ENCODE peak calls at places on chromosomes 13 and 19, in six cellular contexts. Y, Q, U, H, F and G are unnamed samples.

GRCh38 chr13:110521946-110522345 is 39.6 kb downstream of the RAB20 start:
- DNase-seq in Y (no peak), Q (no peak), U (no peak), H (no peak), F (no peak), G (no peak)

GRCh38 chr13:53321301-53321700 is 292.7 kb downstream of the OLFM4 start:
- DNase-seq in Y (no peak), Q (no peak), U (no peak), H (no peak), F (no peak), G (no peak)

GRCh38 chr19:51640371-51640770 is 6.3 kb downstream of the SIGLEC14 start:
- DNase-seq in Y (no peak), Q (no peak), U (no peak), H (no peak), F (no peak), G (no peak)

GRCh38 chr13:81382236-81382635 is 1041.3 kb upstream of the SPRY2 start:
- DNase-seq in Y (peak; percentile 13), Q (no peak), U (no peak), H (no peak), F (no peak), G (no peak)

GRCh38 chr13:110644892-110645521 is 29.7 kb downstream of the NAXD start:
- DNase-seq in Y (peak; percentile 92), Q (peak; percentile 38), U (peak; percentile 65), H (peak; percentile 48), F (peak; percentile 73), G (no peak)

GRCh38 chr19:670609-671075 is 5.5 kb upstream of the FSTL3 start:
- DNase-seq in Y (peak; percentile 48), Q (no peak), U (no peak), H (no peak), F (no peak), G (no peak)

GRCh38 chr19:56167064-56167578 is 8.7 kb upstream of the GALP start:
- DNase-seq in Y (peak; percentile 57), Q (no peak), U (no peak), H (no peak), F (no peak), G (no peak)

GRCh38 chr13:86080340-86080995 is 281.2 kb upstream of the SLITRK6 start:
- DNase-seq in Y (no peak), Q (no peak), U (no peak), H (no peak), F (no peak), G (no peak)

GRCh38 chr19:23957660-23958281 is 43.1 kb downstream of the ZNF726 start:
- DNase-seq in Y (no peak), Q (no peak), U (no peak), H (peak; percentile 81), F (no peak), G (no peak)

GRCh38 chr13:87884874-87885273 is 213.7 kb downstream of the SLITRK5 start:
- DNase-seq in Y (peak; percentile 82), Q (no peak), U (no peak), H (peak; percentile 53), F (no peak), G (peak; percentile 1)

GRCh38 chr19:55486971-55487883 is 1.0 kb upstream of the SSC5D start:
- DNase-seq in Y (peak; percentile 80), Q (no peak), U (peak; percentile 66), H (peak; percentile 98), F (no peak), G (no peak)

GRCh38 chr19:3348042-3348441 is 18.3 kb upstream of the NFIC start:
- DNase-seq in Y (no peak), Q (no peak), U (no peak), H (no peak), F (no peak), G (no peak)

GRCh38 chr13:113951246-113951999 is 22.5 kb downstream of the C13orf46 start:
- DNase-seq in Y (peak; percentile 77), Q (no peak), U (peak; percentile 88), H (no peak), F (peak; percentile 75), G (no peak)

GRCh38 chr19:47157455-47158321 is 27.1 kb downstream of the SAE1 start:
- DNase-seq in Y (peak; percentile 97), Q (peak; percentile 45), U (peak; percentile 45), H (peak; percentile 89), F (no peak), G (no peak)

GRCh38 chr19:9148687-9149086 is 8.5 kb downstream of the ZNF317 start:
- DNase-seq in Y (no peak), Q (no peak), U (no peak), H (no peak), F (no peak), G (no peak)

GRCh38 chr13:113823771-113824170 is 40.1 kb downstream of the GAS6 start:
- DNase-seq in Y (no peak), Q (no peak), U (no peak), H (no peak), F (no peak), G (no peak)

GRCh38 chr13:65808061-65808460 is 1422.1 kb downstream of the PCDH9 start:
- DNase-seq in Y (no peak), Q (no peak), U (no peak), H (peak; percentile 1), F (no peak), G (no peak)

GRCh38 chr19:35451278-35452096 is 3.4 kb downstream of the FFAR2 start:
- DNase-seq in Y (no peak), Q (peak; percentile 43), U (no peak), H (no peak), F (no peak), G (no peak)

GRCh38 chr19:29741226-29741625 is 26.2 kb upstream of the C19orf12 start:
- DNase-seq in Y (no peak), Q (no peak), U (no peak), H (no peak), F (no peak), G (no peak)

GRCh38 chr13:99995503-99996176 is 14.1 kb downstream of the ZIC2 start:
- DNase-seq in Y (peak; percentile 69), Q (no peak), U (no peak), H (no peak), F (no peak), G (no peak)

GRCh38 chr19:14758816-14759215 is 19.5 kb downstream of the ADGRE2 start:
- DNase-seq in Y (peak; percentile 39), Q (no peak), U (no peak), H (no peak), F (no peak), G (no peak)

GRCh38 chr19:4347521-4347920 is 4.2 kb downstream of the MPND start:
- DNase-seq in Y (no peak), Q (no peak), U (no peak), H (no peak), F (no peak), G (no peak)

GRCh38 chr19:12156254-12157058 is at the start of gene ZNF625:
- DNase-seq in Y (peak; percentile 98), Q (no peak), U (peak; percentile 91), H (peak; percentile 89), F (peak; percentile 95), G (peak; percentile 64)

GRCh38 chr13:93450226-93450625 is 223.6 kb downstream of the GPC6 start:
- DNase-seq in Y (no peak), Q (no peak), U (no peak), H (peak; percentile 75), F (no peak), G (no peak)

DNA sequence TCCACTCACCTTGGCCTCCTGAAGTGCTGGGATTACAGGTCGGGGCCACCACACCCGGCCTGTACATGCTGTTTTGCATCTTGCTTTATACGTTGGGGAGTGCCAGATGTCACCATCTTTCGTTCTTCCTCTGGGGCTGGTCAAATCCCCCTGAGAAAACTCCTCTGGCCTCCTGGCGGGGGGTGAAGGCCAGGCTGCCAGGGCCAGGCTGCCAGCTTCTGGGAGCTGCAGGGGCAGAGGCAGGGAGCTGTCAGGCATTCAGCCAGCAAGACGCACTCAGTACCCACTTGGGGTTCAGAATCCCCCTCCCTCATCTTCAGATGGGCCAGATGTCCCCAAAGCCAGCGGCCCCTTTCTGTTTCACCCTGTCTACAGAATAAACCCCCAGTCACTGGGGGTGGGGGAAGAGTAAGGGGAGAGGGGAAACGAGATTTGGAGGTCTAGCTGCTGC is 16.1 kb downstream of the ZSWIM9 start:
- DNase-seq in Y (no peak), Q (no peak), U (no peak), H (no peak), F (no peak), G (no peak)
- H3K27ac ChIP-seq in Y (no peak overlapping the region), Q (no peak overlapping the region), U (no peak overlapping the region), H (no peak overlapping the region), F (no peak overlapping the region), G (no peak overlapping the region)

GRCh38 chr13:75437582-75438318 is 44.2 kb downstream of the TBC1D4 start:
- DNase-seq in Y (no peak), Q (no peak), U (no peak), H (peak; percentile 35), F (no peak), G (no peak)
- H3K27ac ChIP-seq in Y (no peak overlapping the region), Q (no peak overlapping the region), U (peak overlapping the region; percentile 87), H (no peak overlapping the region), F (no peak overlapping the region), G (no peak overlapping the region)

GRCh38 chr19:49832556-49832955 is 14.5 kb downstream of the MED25 start:
- DNase-seq in Y (no peak), Q (no peak), U (no peak), H (no peak), F (no peak), G (no peak)

GRCh38 chr19:49833594-49833993 is 15.5 kb downstream of the MED25 start:
- DNase-seq in Y (no peak), Q (no peak), U (no peak), H (no peak), F (no peak), G (no peak)

GRCh38 chr19:49829721-49830120 is 11.6 kb downstream of the MED25 start:
- DNase-seq in Y (no peak), Q (no peak), U (no peak), H (no peak), F (no peak), G (no peak)

GRCh38 chr19:49830766-49831165 is 12.7 kb downstream of the MED25 start:
- DNase-seq in Y (no peak), Q (no peak), U (no peak), H (no peak), F (no peak), G (no peak)

GRCh38 chr19:49831592-49831991 is 13.5 kb downstream of the MED25 start:
- DNase-seq in Y (no peak), Q (no peak), U (no peak), H (no peak), F (no peak), G (no peak)
- H3K27ac ChIP-seq in Y (no peak overlapping the region), Q (no peak overlapping the region), U (no peak overlapping the region), H (no peak overlapping the region), F (no peak overlapping the region), G (no peak overlapping the region)

GRCh38 chr13:79194272-79194671 is 211.8 kb downstream of the RBM26 start:
- DNase-seq in Y (no peak), Q (peak; percentile 71), U (no peak), H (no peak), F (no peak), G (no peak)
- H3K27ac ChIP-seq in Y (no peak overlapping the region), Q (no peak overlapping the region), U (no peak overlapping the region), H (no peak overlapping the region), F (no peak overlapping the region), G (no peak overlapping the region)

GRCh38 chr19:19446655-19447437 is 41.4 kb downstream of the GATAD2A start:
- DNase-seq in Y (peak; percentile 57), Q (no peak), U (no peak), H (no peak), F (no peak), G (no peak)
- H3K27ac ChIP-seq in Y (no peak overlapping the region), Q (peak overlapping the region; percentile 33), U (no peak overlapping the region), H (no peak overlapping the region), F (no peak overlapping the region), G (no peak overlapping the region)